ENCODE peak calls at places on chromosomes 12 and 14, in seven cellular contexts. K is epithelial cell of esophagus; J is body of pancreas; T is fibroblast of lung; Y is BE2C; Z is CD8-positive, alpha-beta memory T cell; S is endothelial cell of umbilical vein. R is an unnamed sample.

GRCh38 chr12:28709996-28710685 is 438.9 kb upstream of the FAR2 start:
- DNase-seq in K (no peak), J (no peak), T (peak; percentile 14), Y (no peak), Z (no peak), S (no peak), R (no peak)

GRCh38 chr12:3564411-3564810 is 73.4 kb downstream of the PRMT8 start:
- DNase-seq in K (no peak), J (no peak), T (no peak), Y (no peak), Z (no peak), S (no peak), R (no peak)

GRCh38 chr14:47675489-47676300 is at the start of gene MDGA2:
- DNase-seq in K (peak; percentile 9), J (no peak), T (peak; percentile 49), Y (peak; percentile 42), Z (no peak), S (no peak), R (no peak)

GRCh38 chr12:40152783-40153383 is 47.0 kb upstream of the SLC2A13 start:
- DNase-seq in K (peak; percentile 69), J (peak; percentile 61), T (peak; percentile 10), Y (peak; percentile 45), Z (no peak), S (peak; percentile 68), R (peak; percentile 40)

GRCh38 chr12:96466939-96467751 is 22.2 kb upstream of the CFAP54 start:
- DNase-seq in K (peak; percentile 63), J (no peak), T (peak; percentile 66), Y (no peak), Z (no peak), S (peak; percentile 64), R (no peak)

GRCh38 chr12:48388430-48388829 is 37.7 kb upstream of the ZNF641 start:
- DNase-seq in K (no peak), J (no peak), T (peak; percentile 47), Y (no peak), Z (no peak), S (peak; percentile 11), R (no peak)

GRCh38 chr12:112482734-112483133 is 64.0 kb downstream of the PTPN11 start:
- DNase-seq in K (no peak), J (no peak), T (no peak), Y (no peak), Z (no peak), S (no peak), R (no peak)

GRCh38 chr12:59459966-59460365 is 135.9 kb upstream of the SLC16A7 start:
- DNase-seq in K (peak; percentile 36), J (no peak), T (peak; percentile 65), Y (no peak), Z (no peak), S (peak; percentile 17), R (no peak)

GRCh38 chr14:95359974-95360826 is 40.5 kb upstream of the CLMN start:
- DNase-seq in K (no peak), J (peak; percentile 49), T (peak; percentile 12), Y (no peak), Z (no peak), S (no peak), R (no peak)

GRCh38 chr14:97688626-97689336 is 891.6 kb downstream of the VRK1 start:
- DNase-seq in K (no peak), J (no peak), T (no peak), Y (no peak), Z (no peak), S (no peak), R (no peak)

DNA sequence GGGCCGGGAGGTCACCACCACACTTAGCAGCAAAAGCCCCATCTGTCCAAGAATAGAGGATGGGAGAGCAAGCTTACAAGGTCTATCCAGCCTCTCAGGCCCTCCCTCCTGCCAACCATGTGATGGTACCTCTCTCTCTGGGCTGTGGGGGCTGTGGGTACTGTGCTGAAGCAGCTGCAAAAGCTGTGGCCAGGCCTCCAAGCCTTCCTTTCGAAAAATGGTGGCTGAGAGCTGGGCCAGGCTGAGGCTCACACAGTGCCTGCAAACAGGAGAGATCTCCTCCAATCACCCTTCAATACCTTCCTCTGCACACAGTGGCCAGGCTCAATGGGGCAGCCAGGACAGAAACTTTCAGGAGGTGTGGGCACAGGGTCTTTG is 1.1 kb downstream of the IPO4 start:
- DNase-seq in K (no peak), J (no peak), T (no peak), Y (no peak), Z (no peak), S (no peak), R (no peak)
- H3K4me3 ChIP-seq in K (peak overlapping the region; percentile 85), J (no peak overlapping the region), T (peak overlapping the region; percentile 87), Y (peak overlapping the region; percentile 94), Z (peak overlapping the region; percentile 85), S (peak overlapping the region; percentile 37), R (peak overlapping the region; percentile 85)

GRCh38 chr14:73833024-73833423 is 18.6 kb upstream of the PTGR2 start:
- DNase-seq in K (no peak), J (no peak), T (peak; percentile 94), Y (no peak), Z (no peak), S (no peak), R (no peak)

GRCh38 chr14:73825551-73826188 is 26.0 kb upstream of the PTGR2 start:
- DNase-seq in K (peak; percentile 84), J (peak; percentile 93), T (peak; percentile 71), Y (peak; percentile 94), Z (peak; percentile 69), S (peak; percentile 71), R (peak; percentile 48)

GRCh38 chr14:73834258-73834620 is 17.4 kb upstream of the PTGR2 start:
- DNase-seq in K (no peak), J (no peak), T (peak; percentile 18), Y (no peak), Z (no peak), S (no peak), R (no peak)

GRCh38 chr14:73833530-73834257 is 17.9 kb upstream of the PTGR2 start:
- DNase-seq in K (peak; percentile 6), J (peak; percentile 38), T (peak; percentile 80), Y (no peak), Z (no peak), S (no peak), R (no peak)

DNA sequence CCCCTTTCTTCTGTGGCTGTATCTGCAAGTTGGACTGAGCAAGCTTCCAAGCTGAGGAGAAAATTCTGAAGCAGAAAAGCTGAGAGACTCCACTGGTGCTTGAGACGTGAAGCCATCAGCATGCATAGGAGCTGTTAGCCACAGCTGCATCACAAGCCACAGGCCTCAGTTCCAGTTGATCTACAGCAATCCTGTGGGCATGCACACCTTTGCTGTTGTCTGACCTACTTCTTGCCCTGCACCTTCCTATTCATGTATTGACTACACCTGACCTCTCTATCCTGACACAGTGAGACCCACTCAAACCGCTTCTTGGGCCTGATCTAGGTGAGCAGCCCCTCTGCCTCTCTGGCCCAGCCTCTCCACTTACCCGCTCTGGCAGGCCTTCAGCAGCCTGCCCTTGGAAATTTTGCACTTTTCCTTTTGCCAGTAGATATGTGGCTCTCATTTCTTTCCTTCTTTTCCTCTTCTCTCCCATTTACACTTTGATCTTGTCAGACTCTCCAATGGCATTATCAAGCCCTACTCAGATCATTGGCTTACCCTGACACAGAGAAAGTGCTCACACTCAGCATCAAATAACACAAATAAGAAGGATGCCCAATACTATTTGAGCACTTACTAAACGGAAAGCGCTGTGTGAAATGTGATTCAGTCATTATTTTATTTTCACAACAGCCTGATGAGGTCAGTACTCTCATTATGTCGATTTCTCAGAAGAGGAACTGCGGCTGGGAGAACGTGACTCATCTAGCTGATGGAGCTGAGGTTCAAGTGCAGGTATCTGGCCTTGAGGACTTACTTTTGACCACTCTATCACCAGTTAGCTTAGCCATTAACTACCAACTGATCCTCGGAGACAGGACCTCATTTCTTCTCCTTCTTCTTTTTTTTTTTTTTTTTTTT is 21.9 kb upstream of the PTGR2 start:
- DNase-seq in K (peak; percentile 82), J (peak; percentile 32), T (peak; percentile 93), Y (no peak), Z (no peak), S (peak; percentile 40), R (no peak)
- H3K4me3 ChIP-seq in K (no peak overlapping the region), J (no peak overlapping the region), T (no peak overlapping the region), Y (no peak overlapping the region), Z (no peak overlapping the region), S (no peak overlapping the region), R (no peak overlapping the region)

DNA sequence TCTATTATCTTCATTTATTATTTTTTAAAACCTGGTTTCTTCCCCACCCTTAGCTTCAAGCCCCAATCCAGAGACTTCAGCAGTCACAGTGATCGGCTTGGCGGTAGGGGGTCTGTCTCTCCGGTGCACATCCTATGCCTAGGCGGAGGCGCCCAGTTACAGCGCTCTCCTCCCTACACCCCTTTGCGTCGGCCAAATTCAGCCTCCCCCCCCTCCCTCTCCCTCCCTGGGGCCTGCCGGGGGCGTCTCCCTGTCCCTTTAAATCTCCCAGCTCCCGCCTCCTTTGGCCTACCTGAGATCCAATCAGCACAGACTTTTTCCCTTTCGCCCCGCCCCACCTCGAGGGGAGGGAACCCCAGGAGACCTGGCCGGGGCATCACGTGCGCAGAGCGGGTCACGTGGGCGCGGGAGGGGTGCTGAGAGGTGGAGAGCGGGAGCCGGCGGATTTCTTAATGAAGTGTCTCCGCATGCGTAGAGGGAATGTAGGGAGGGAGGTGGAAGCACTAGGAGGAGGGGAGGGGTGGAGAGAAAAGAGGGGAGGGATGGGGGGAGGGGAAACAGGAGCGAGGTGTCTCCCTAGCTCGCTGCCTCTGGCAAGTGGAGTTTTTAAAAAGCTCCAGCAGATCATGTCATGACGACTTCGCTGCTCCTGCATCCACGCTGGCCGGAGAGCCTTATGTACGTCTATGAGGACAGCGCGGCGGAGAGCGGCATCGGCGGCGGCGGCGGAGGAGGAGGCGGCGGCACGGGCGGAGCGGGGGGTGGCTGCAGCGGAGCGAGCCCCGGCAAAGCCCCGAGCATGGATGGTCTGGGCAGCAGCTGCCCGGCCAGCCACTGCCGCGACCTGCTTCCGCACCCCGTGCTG is at the start of gene HOXC13:
- DNase-seq in K (peak; percentile 70), J (peak; percentile 89), T (no peak), Y (peak; percentile 97), Z (peak; percentile 24), S (no peak), R (peak; percentile 31)
- H3K4me3 ChIP-seq in K (no peak within 1 kb of the TSS), J (no peak within 1 kb of the TSS), T (no peak within 1 kb of the TSS), Y (peak within 1 kb of the TSS; percentile 41), Z (no peak within 1 kb of the TSS), S (no peak within 1 kb of the TSS), R (no peak within 1 kb of the TSS)

GRCh38 chr14:51744372-51745150 is 92.9 kb downstream of the FRMD6 start:
- DNase-seq in K (no peak), J (no peak), T (no peak), Y (no peak), Z (no peak), S (no peak), R (no peak)
- H3K4me3 ChIP-seq in K (no peak overlapping the region), J (no peak overlapping the region), T (no peak overlapping the region), Y (peak overlapping the region; percentile 60), Z (no peak overlapping the region), S (no peak overlapping the region), R (no peak overlapping the region)

GRCh38 chr14:94025720-94026119 is 420 bp upstream of the OTUB2 start:
- DNase-seq in K (peak; percentile 60), J (no peak), T (peak; percentile 56), Y (no peak), Z (no peak), S (no peak), R (no peak)
- H3K4me3 ChIP-seq in K (peak overlapping the region; percentile 51), J (no peak overlapping the region), T (no peak overlapping the region), Y (peak overlapping the region; percentile 55), Z (peak overlapping the region; percentile 57), S (no peak overlapping the region), R (peak overlapping the region; percentile 33)